ENCODE peak calls at places on chromosomes 3 and 15, in six cellular contexts. One of them, this sample, is unnamed. For H3K36me3, the result is how much of the 10 kb centered on the place peaks cover.

GRCh38 chr3:177703788-177704187 is 506.5 kb upstream of the TBL1XR1 start:
- DNase-seq in heart right ventricle: no peak
- DNase-seq in IMR-90: peak
- DNase-seq in thoracic aorta: no peak
- DNase-seq in suprapubic skin: no peak
- DNase-seq in psoas muscle: no peak
- DNase-seq in this sample: no peak

GRCh38 chr15:58224068-58224467 is 85.9 kb downstream of the AQP9 start:
- DNase-seq in suprapubic skin: no peak
- DNase-seq in IMR-90: no peak
- DNase-seq in heart right ventricle: peak
- DNase-seq in psoas muscle: peak
- DNase-seq in thoracic aorta: no peak
- DNase-seq in this sample: no peak

GRCh38 chr3:106345353-106346027 is 476.7 kb upstream of the CBLB start:
- DNase-seq in suprapubic skin: no peak
- DNase-seq in psoas muscle: no peak
- DNase-seq in IMR-90: peak
- DNase-seq in thoracic aorta: no peak
- DNase-seq in heart right ventricle: no peak
- DNase-seq in this sample: no peak

GRCh38 chr3:118838871-118839270 is 195.8 kb downstream of the IGSF11 start:
- DNase-seq in heart right ventricle: no peak
- DNase-seq in thoracic aorta: no peak
- DNase-seq in suprapubic skin: no peak
- DNase-seq in IMR-90: no peak
- DNase-seq in psoas muscle: no peak
- DNase-seq in this sample: no peak

GRCh38 chr3:48552111-48552911 is 4.3 kb downstream of the PFKFB4 start:
- DNase-seq in psoas muscle: no peak
- DNase-seq in heart right ventricle: no peak
- DNase-seq in IMR-90: no peak
- DNase-seq in thoracic aorta: no peak
- DNase-seq in suprapubic skin: no peak
- DNase-seq in this sample: no peak

GRCh38 chr15:78263907-78264303 is 457 bp upstream of the DNAJA4 start:
- DNase-seq in IMR-90: no peak
- DNase-seq in suprapubic skin: no peak
- DNase-seq in thoracic aorta: no peak
- DNase-seq in heart right ventricle: peak
- DNase-seq in psoas muscle: no peak
- DNase-seq in this sample: no peak

GRCh38 chr3:111954228-111954990 is 24.4 kb upstream of the ABHD10 start:
- DNase-seq in suprapubic skin: no peak
- DNase-seq in IMR-90: peak
- DNase-seq in thoracic aorta: no peak
- DNase-seq in heart right ventricle: no peak
- DNase-seq in psoas muscle: no peak
- DNase-seq in this sample: no peak

GRCh38 chr3:136840252-136840651 is 21.3 kb downstream of the SLC35G2 start:
- DNase-seq in thoracic aorta: no peak
- DNase-seq in psoas muscle: no peak
- DNase-seq in IMR-90: no peak
- DNase-seq in suprapubic skin: no peak
- DNase-seq in heart right ventricle: no peak
- DNase-seq in this sample: no peak

GRCh38 chr15:94858011-94858410 is 626.6 kb downstream of the MCTP2 start:
- DNase-seq in thoracic aorta: no peak
- DNase-seq in psoas muscle: no peak
- DNase-seq in IMR-90: no peak
- DNase-seq in suprapubic skin: no peak
- DNase-seq in heart right ventricle: no peak
- DNase-seq in this sample: no peak

GRCh38 chr15:65916664-65917406 is 47.5 kb downstream of the RAB11A start:
- DNase-seq in IMR-90: peak
- DNase-seq in thoracic aorta: no peak
- DNase-seq in heart right ventricle: peak
- DNase-seq in psoas muscle: peak
- DNase-seq in suprapubic skin: no peak
- DNase-seq in this sample: no peak

GRCh38 chr15:68003297-68003696 is 50.8 kb upstream of the PIAS1 start:
- DNase-seq in thoracic aorta: no peak
- DNase-seq in psoas muscle: no peak
- DNase-seq in heart right ventricle: no peak
- DNase-seq in suprapubic skin: no peak
- DNase-seq in IMR-90: no peak
- DNase-seq in this sample: no peak

GRCh38 chr3:129187857-129188256 is 4.2 kb upstream of the CNBP start:
- DNase-seq in IMR-90: no peak
- DNase-seq in psoas muscle: no peak
- DNase-seq in heart right ventricle: no peak
- DNase-seq in suprapubic skin: no peak
- DNase-seq in thoracic aorta: no peak
- DNase-seq in this sample: no peak

GRCh38 chr3:159229161-159229560 is 427.3 kb downstream of the MFSD1 start:
- DNase-seq in heart right ventricle: no peak
- DNase-seq in suprapubic skin: no peak
- DNase-seq in thoracic aorta: no peak
- DNase-seq in psoas muscle: no peak
- DNase-seq in IMR-90: no peak
- DNase-seq in this sample: no peak

GRCh38 chr3:62922326-62922725 is 47.1 kb upstream of the CADPS start:
- DNase-seq in IMR-90: no peak
- DNase-seq in thoracic aorta: no peak
- DNase-seq in suprapubic skin: no peak
- DNase-seq in psoas muscle: no peak
- DNase-seq in heart right ventricle: no peak
- DNase-seq in this sample: no peak

GRCh38 chr3:49098910-49099630 is 5.2 kb upstream of the QRICH1 start:
- DNase-seq in IMR-90: no peak
- DNase-seq in thoracic aorta: no peak
- DNase-seq in suprapubic skin: no peak
- DNase-seq in heart right ventricle: no peak
- DNase-seq in psoas muscle: peak
- DNase-seq in this sample: no peak

GRCh38 chr15:41806291-41807181 is 21.4 kb upstream of the JMJD7 start:
- DNase-seq in psoas muscle: no peak
- DNase-seq in IMR-90: no peak
- DNase-seq in thoracic aorta: no peak
- DNase-seq in heart right ventricle: no peak
- DNase-seq in suprapubic skin: peak
- DNase-seq in this sample: no peak

GRCh38 chr3:190883973-190884832 is 21.7 kb upstream of the GMNC start:
- DNase-seq in heart right ventricle: no peak
- DNase-seq in suprapubic skin: no peak
- DNase-seq in thoracic aorta: no peak
- DNase-seq in IMR-90: peak
- DNase-seq in psoas muscle: no peak
- DNase-seq in this sample: no peak

GRCh38 chr3:57331078-57331477 is 38.6 kb upstream of the ASB14 start:
- DNase-seq in heart right ventricle: no peak
- DNase-seq in thoracic aorta: no peak
- DNase-seq in IMR-90: no peak
- DNase-seq in psoas muscle: no peak
- DNase-seq in suprapubic skin: no peak
- DNase-seq in this sample: no peak

GRCh38 chr15:85581495-85581894 is 201.1 kb downstream of the AKAP13 start:
- DNase-seq in heart right ventricle: peak
- DNase-seq in suprapubic skin: peak
- DNase-seq in psoas muscle: peak
- DNase-seq in thoracic aorta: no peak
- DNase-seq in IMR-90: no peak
- DNase-seq in this sample: peak

GRCh38 chr15:58286541-58286940 is 145.2 kb upstream of the LIPC start:
- DNase-seq in suprapubic skin: no peak
- DNase-seq in IMR-90: no peak
- DNase-seq in psoas muscle: no peak
- DNase-seq in heart right ventricle: no peak
- DNase-seq in thoracic aorta: no peak
- DNase-seq in this sample: no peak

GRCh38 chr3:115638991-115639390 is 15.7 kb downstream of the GAP43 start:
- DNase-seq in psoas muscle: no peak
- DNase-seq in suprapubic skin: no peak
- DNase-seq in thoracic aorta: no peak
- DNase-seq in heart right ventricle: no peak
- DNase-seq in IMR-90: no peak
- DNase-seq in this sample: no peak

GRCh38 chr15:60649845-60650548 is 171.1 kb upstream of the ICE2 start:
- DNase-seq in suprapubic skin: no peak
- DNase-seq in thoracic aorta: no peak
- DNase-seq in IMR-90: peak
- DNase-seq in psoas muscle: no peak
- DNase-seq in heart right ventricle: no peak
- DNase-seq in this sample: no peak

GRCh38 chr15:85475711-85476110 is 95.3 kb downstream of the AKAP13 start:
- DNase-seq in IMR-90: no peak
- DNase-seq in heart right ventricle: no peak
- DNase-seq in psoas muscle: no peak
- DNase-seq in suprapubic skin: no peak
- DNase-seq in thoracic aorta: no peak
- DNase-seq in this sample: no peak

GRCh38 chr3:63961891-63962290 is 49.7 kb upstream of the SCAANT1 start:
- DNase-seq in psoas muscle: no peak
- DNase-seq in thoracic aorta: no peak
- DNase-seq in suprapubic skin: no peak
- DNase-seq in heart right ventricle: no peak
- DNase-seq in IMR-90: peak
- DNase-seq in this sample: no peak

GRCh38 chr3:53046171-53047170 is 598 bp upstream of the SFMBT1 start:
- DNase-seq in psoas muscle: peak
- DNase-seq in suprapubic skin: peak
- DNase-seq in IMR-90: peak
- DNase-seq in heart right ventricle: peak
- DNase-seq in thoracic aorta: no peak
- DNase-seq in this sample: peak

GRCh38 chr15:27328616-27329015 is 357.6 kb downstream of the GABRG3 start:
- DNase-seq in psoas muscle: no peak
- DNase-seq in IMR-90: no peak
- DNase-seq in thoracic aorta: no peak
- DNase-seq in heart right ventricle: no peak
- DNase-seq in suprapubic skin: no peak
- DNase-seq in this sample: no peak

GRCh38 chr3:71103430-71103881 is 480.1 kb downstream of the FOXP1 start:
- DNase-seq in thoracic aorta: no peak
- DNase-seq in psoas muscle: peak
- DNase-seq in heart right ventricle: peak
- DNase-seq in suprapubic skin: peak
- DNase-seq in IMR-90: peak
- DNase-seq in this sample: no peak

GRCh38 chr3:105051972-105052371 is 314.7 kb upstream of the ALCAM start:
- DNase-seq in IMR-90: no peak
- DNase-seq in psoas muscle: no peak
- DNase-seq in suprapubic skin: no peak
- DNase-seq in heart right ventricle: no peak
- DNase-seq in thoracic aorta: no peak
- DNase-seq in this sample: no peak
- H3K36me3 ChIP-seq in IMR-90: under half
- H3K36me3 ChIP-seq in psoas muscle: under half
- H3K36me3 ChIP-seq in suprapubic skin: under half
- H3K36me3 ChIP-seq in heart right ventricle: under half
- H3K36me3 ChIP-seq in thoracic aorta: under half
- H3K36me3 ChIP-seq in this sample: under half

DNA sequence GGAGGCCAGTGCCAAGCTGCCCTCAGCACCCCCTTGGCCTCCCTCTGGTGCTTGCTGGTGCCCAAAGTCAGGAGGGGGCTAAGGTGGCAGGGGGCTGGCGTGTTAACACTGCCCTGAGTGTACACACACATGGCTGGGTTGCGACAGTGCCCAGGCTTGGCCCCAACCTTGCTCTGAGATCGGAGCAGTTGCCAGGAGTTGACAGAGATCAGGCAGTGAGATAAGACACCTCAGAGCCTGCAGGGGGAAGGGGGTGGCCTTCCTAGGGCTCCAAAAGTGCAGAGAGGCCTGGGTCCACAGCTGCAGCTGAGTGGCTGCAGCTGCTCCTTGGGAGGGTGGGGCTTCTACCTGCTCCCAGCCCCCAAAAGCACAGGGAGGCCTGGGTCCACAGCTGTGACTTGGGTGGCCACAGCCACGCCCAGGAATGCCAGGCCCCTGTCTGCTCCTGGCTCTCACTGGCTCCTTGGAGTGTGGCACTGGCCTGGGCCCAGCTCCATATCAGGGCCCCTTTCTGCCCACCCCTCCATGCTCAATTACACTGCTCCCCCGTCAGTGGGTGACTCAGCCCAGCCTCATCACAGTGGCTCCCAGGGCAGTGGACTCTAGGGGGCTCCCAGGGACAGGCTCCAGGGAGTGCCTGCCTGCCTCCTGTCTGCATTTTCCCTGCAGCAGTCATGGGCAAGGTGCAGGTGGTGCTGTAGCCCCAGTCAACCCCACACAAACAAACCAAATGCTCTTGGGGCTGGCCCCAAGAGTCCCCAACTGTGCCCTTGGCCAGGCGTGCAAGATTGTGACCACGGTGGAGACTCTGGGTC is 56.4 kb upstream of the C15orf39 start:
- DNase-seq in suprapubic skin: no peak
- DNase-seq in psoas muscle: no peak
- DNase-seq in thoracic aorta: no peak
- DNase-seq in IMR-90: no peak
- DNase-seq in heart right ventricle: no peak
- DNase-seq in this sample: no peak
- TF ChIP-seq CTCF in suprapubic skin: no peak
- TF ChIP-seq CTCF in psoas muscle: no peak
- TF ChIP-seq CTCF in thoracic aorta: no peak
- TF ChIP-seq CTCF in IMR-90: no peak
- TF ChIP-seq CTCF in heart right ventricle: no peak
- TF ChIP-seq CTCF in this sample: no peak

GRCh38 chr15:50968353-50968752 is 59.9 kb downstream of the AP4E1 start:
- DNase-seq in heart right ventricle: no peak
- DNase-seq in IMR-90: peak
- DNase-seq in psoas muscle: no peak
- DNase-seq in thoracic aorta: no peak
- DNase-seq in suprapubic skin: no peak
- DNase-seq in this sample: no peak
- H3K36me3 ChIP-seq in heart right ventricle: half or more
- H3K36me3 ChIP-seq in IMR-90: under half
- H3K36me3 ChIP-seq in psoas muscle: under half
- H3K36me3 ChIP-seq in thoracic aorta: under half
- H3K36me3 ChIP-seq in suprapubic skin: half or more
- H3K36me3 ChIP-seq in this sample: under half

GRCh38 chr3:54888162-54888561 is 39.7 kb downstream of the LRTM1 start:
- DNase-seq in suprapubic skin: no peak
- DNase-seq in IMR-90: no peak
- DNase-seq in heart right ventricle: no peak
- DNase-seq in thoracic aorta: no peak
- DNase-seq in psoas muscle: no peak
- DNase-seq in this sample: no peak

GRCh38 chr3:54888873-54889272 is 39.0 kb downstream of the LRTM1 start:
- DNase-seq in IMR-90: peak
- DNase-seq in heart right ventricle: no peak
- DNase-seq in psoas muscle: no peak
- DNase-seq in suprapubic skin: no peak
- DNase-seq in thoracic aorta: no peak
- DNase-seq in this sample: no peak

GRCh38 chr3:54889731-54890130 is 38.1 kb downstream of the LRTM1 start:
- DNase-seq in psoas muscle: no peak
- DNase-seq in thoracic aorta: no peak
- DNase-seq in suprapubic skin: no peak
- DNase-seq in heart right ventricle: no peak
- DNase-seq in IMR-90: no peak
- DNase-seq in this sample: no peak

GRCh38 chr3:54892168-54892567 is 35.7 kb downstream of the LRTM1 start:
- DNase-seq in suprapubic skin: no peak
- DNase-seq in thoracic aorta: no peak
- DNase-seq in IMR-90: no peak
- DNase-seq in psoas muscle: no peak
- DNase-seq in heart right ventricle: no peak
- DNase-seq in this sample: no peak

GRCh38 chr3:54891540-54891897 is 36.3 kb downstream of the LRTM1 start:
- DNase-seq in thoracic aorta: peak
- DNase-seq in heart right ventricle: peak
- DNase-seq in psoas muscle: peak
- DNase-seq in IMR-90: peak
- DNase-seq in suprapubic skin: peak
- DNase-seq in this sample: no peak
- TF ChIP-seq CTCF in thoracic aorta: no peak
- TF ChIP-seq CTCF in heart right ventricle: peak
- TF ChIP-seq CTCF in psoas muscle: peak
- TF ChIP-seq CTCF in IMR-90: peak
- TF ChIP-seq CTCF in suprapubic skin: no peak
- TF ChIP-seq CTCF in this sample: no peak

This sample was measured in CD8-positive, alpha-beta T cell.